ENCODE peak calls at places on chromosomes 5 and 9, in five cellular contexts. Z is GM23338, U is PC-3, X is prostate gland, B is aorta. G is an unnamed sample.

GRCh38 chr9:93120846-93121315 is 13.2 kb downstream of the NINJ1 start:
- DNase-seq in Z (no peak), U (no peak), X (no peak), B (peak), G (no peak)

GRCh38 chr5:119166026-119166425 is 95.1 kb downstream of the DMXL1 start:
- DNase-seq in Z (peak), U (no peak), X (no peak), B (no peak), G (no peak)

GRCh38 chr5:122959740-122960450 is 76.6 kb downstream of the PPIC start:
- DNase-seq in Z (no peak), U (no peak), X (no peak), B (no peak), G (no peak)

GRCh38 chr9:133738039-133738805 is at the start of gene SARDH:
- DNase-seq in Z (peak), U (peak), X (no peak), B (peak), G (peak)

GRCh38 chr5:114010362-114010761 is 351.5 kb upstream of the KCNN2 start:
- DNase-seq in Z (no peak), U (no peak), X (no peak), B (no peak), G (no peak)

GRCh38 chr9:86321373-86321772 is 32.8 kb downstream of the TUT7 start:
- DNase-seq in Z (no peak), U (peak), X (no peak), B (peak), G (no peak)

GRCh38 chr9:22682536-22683392 is 236.1 kb downstream of the DMRTA1 start:
- DNase-seq in Z (no peak), U (peak), X (no peak), B (no peak), G (no peak)

GRCh38 chr5:105392122-105392709 is 1829.6 kb upstream of the NUDT12 start:
- DNase-seq in Z (no peak), U (no peak), X (no peak), B (no peak), G (no peak)

GRCh38 chr5:179852993-179853547 is 5.5 kb downstream of the MRNIP start:
- DNase-seq in Z (no peak), U (no peak), X (no peak), B (no peak), G (no peak)

GRCh38 chr9:109745335-109746283 is 34.4 kb upstream of the PALM2AKAP2 start:
- DNase-seq in Z (peak), U (peak), X (peak), B (peak), G (peak)

GRCh38 chr9:75185585-75186170 is 97.4 kb downstream of the OSTF1 start:
- DNase-seq in Z (peak), U (peak), X (peak), B (no peak), G (peak)

GRCh38 chr5:17290620-17290974 is 73.2 kb downstream of the BASP1 start:
- DNase-seq in Z (no peak), U (no peak), X (no peak), B (no peak), G (no peak)

GRCh38 chr5:106827061-106827460 is 843.7 kb downstream of the EFNA5 start:
- DNase-seq in Z (no peak), U (no peak), X (no peak), B (no peak), G (no peak)

GRCh38 chr5:149345892-149346222 is 558 bp downstream of the GRPEL2 start:
- DNase-seq in Z (peak), U (peak), X (no peak), B (no peak), G (no peak)

GRCh38 chr5:14685757-14686156 is 21.2 kb downstream of the OTULIN start:
- DNase-seq in Z (peak), U (peak), X (peak), B (no peak), G (peak)

GRCh38 chr9:124779368-124780059 is 2.6 kb downstream of the OLFML2A start:
- DNase-seq in Z (peak), U (peak), X (no peak), B (peak), G (peak)

GRCh38 chr5:51651476-51651875 is 268.2 kb downstream of the ISL1 start:
- DNase-seq in Z (no peak), U (peak), X (peak), B (no peak), G (no peak)

GRCh38 chr9:72579880-72580570 is 58.6 kb downstream of the TMC1 start:
- DNase-seq in Z (no peak), U (peak), X (no peak), B (no peak), G (no peak)

GRCh38 chr9:90815183-90815943 is 13.7 kb downstream of the SYK start:
- DNase-seq in Z (no peak), U (no peak), X (no peak), B (no peak), G (no peak)

GRCh38 chr9:112780637-112781036 is 30.1 kb downstream of the SNX30 start:
- DNase-seq in Z (no peak), U (no peak), X (no peak), B (no peak), G (no peak)

GRCh38 chr9:7137040-7137439 is 379.3 kb downstream of the KDM4C start:
- DNase-seq in Z (no peak), U (no peak), X (no peak), B (no peak), G (no peak)

GRCh38 chr9:109382182-109382581 is 61.3 kb upstream of the EPB41L4B start:
- DNase-seq in Z (no peak), U (no peak), X (no peak), B (no peak), G (no peak)

GRCh38 chr5:83031391-83031790 is 45.8 kb downstream of the TMEM167A start:
- DNase-seq in Z (no peak), U (no peak), X (no peak), B (no peak), G (no peak)

GRCh38 chr5:93915142-93915553 is 173.7 kb upstream of the POU5F2 start:
- DNase-seq in Z (peak), U (peak), X (no peak), B (no peak), G (no peak)

GRCh38 chr9:137382728-137383452 is 40.1 kb downstream of the EXD3 start:
- DNase-seq in Z (peak), U (no peak), X (no peak), B (peak), G (peak)

GRCh38 chr9:134410078-134410834 is 84.0 kb downstream of the RXRA start:
- DNase-seq in Z (no peak), U (no peak), X (no peak), B (no peak), G (no peak)

GRCh38 chr5:32475338-32476097 is 31.0 kb upstream of the ZFR start:
- DNase-seq in Z (peak), U (no peak), X (no peak), B (no peak), G (no peak)

GRCh38 chr9:133256686-133257091 is 18.3 kb downstream of the ABO start:
- DNase-seq in Z (no peak), U (no peak), X (no peak), B (peak), G (no peak)

GRCh38 chr9:133121200-133122166 is at the start of gene RALGDS:
- DNase-seq in Z (peak), U (peak), X (peak), B (peak), G (peak)

GRCh38 chr5:71836084-71836483 is 117.0 kb downstream of the CARTPT start:
- DNase-seq in Z (no peak), U (peak), X (no peak), B (no peak), G (no peak)

GRCh38 chr9:76980566-76980965 is 38.9 kb upstream of the FOXB2 start:
- DNase-seq in Z (no peak), U (no peak), X (no peak), B (no peak), G (no peak)

DNA sequence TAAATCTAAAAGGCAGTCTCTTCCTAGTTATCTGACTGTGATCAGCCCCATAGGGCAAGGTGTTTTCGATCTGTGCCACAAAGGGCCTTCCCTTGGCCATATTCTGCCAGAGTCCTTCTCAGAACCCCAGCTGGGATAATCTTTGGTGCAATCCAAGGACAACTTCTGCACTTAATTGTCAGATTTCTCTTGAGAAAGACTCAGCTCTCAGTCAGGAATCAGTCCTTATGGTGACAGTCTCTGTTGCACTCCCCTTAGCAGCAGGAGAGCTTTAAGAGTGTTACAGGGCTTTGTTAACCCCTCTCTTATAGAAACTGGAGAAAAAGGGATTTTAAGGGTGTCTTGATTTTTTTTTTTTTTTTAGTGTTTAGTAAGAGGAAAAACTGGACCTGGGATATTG is 15.4 kb upstream of the RFX3 start:
- DNase-seq in Z (no peak), U (no peak), X (no peak), B (no peak), G (no peak)
- H3K27ac ChIP-seq in Z (no peak), U (no peak), X (no peak), B (no peak), G (no peak)

DNA sequence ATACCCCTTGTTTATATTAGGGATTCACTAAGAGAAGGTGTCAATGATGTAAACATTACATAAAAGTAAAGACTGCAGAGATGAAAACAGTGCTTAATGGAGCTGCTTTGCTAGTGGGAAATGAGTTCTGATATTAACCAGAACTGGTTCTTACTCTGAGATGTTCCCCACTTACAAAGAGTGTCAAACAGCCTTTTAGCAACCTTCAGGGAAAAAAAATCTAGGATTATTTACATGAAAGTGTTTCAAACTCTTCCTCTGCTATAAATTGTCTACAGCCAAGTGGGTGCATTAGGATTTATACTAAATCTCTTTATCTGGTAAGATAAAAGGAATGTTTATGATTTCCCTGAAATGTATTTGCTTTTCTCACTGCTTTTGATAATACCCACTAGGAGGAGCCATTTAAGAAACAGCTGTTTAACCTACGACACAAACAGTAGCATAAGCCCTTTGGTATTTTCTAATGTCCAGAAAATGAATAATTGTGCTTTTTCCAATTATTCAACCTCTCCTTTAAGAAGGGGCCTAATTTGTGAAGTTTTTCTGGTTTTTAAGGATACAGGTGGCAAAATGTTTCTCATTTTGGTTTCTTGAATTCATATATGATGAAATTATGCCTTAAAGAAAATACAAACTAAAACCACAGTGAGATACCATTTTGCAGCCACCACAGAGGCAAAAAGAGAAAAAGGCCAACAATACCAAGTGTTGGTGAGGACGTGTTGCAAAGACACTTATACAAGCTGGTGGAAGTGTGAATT is 186.3 kb downstream of the TLE4 start:
- DNase-seq in Z (peak), U (peak), X (no peak), B (no peak), G (no peak)
- H3K27ac ChIP-seq in Z (no peak), U (no peak), X (no peak), B (no peak), G (no peak)

GRCh38 chr5:132754111-132754510 is 6.9 kb downstream of the CCNI2 start:
- DNase-seq in Z (no peak), U (no peak), X (no peak), B (no peak), G (peak)
- H3K27ac ChIP-seq in Z (no peak), U (no peak), X (no peak), B (no peak), G (no peak)

DNA sequence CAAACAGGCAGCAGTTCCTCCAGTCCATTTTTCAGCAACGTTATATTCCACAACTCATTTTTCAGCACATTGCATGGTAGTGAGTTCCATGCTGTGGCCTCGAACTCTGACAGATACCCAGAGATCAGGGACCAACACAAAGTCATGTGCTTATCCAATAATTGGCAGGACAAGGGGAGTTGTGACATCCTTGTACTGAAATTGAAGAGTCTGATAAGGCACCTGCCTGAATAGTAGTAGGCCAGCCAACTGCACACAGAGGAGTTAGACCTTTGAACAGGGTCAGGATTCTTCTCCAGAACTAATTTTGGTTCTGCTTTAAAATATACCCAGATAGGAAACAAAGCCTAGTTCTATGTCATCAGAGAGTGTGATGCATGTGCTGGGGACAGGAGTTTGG is 46.7 kb downstream of the GRAMD2B start:
- DNase-seq in Z (no peak), U (no peak), X (no peak), B (no peak), G (no peak)
- H3K27ac ChIP-seq in Z (no peak), U (no peak), X (no peak), B (no peak), G (no peak)

DNA sequence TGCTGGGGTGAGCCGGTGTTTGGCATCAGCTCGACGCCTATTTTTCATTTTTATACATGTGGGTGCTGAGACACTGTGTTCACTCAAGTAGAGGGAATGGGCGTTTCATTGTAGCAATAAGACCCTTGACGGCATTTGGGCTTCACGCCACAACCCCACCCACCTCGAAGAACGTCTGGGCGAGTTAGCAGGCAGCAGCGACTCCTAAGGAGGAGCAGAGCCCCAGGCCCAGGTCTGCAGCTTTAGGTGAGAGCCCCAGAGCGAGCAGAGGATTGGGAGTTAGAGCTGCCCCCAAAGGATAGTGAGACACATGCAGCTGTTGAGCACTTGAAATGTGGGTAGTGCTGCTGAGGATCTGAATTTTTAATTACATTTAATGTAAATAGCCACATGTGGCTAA is 1.6 kb upstream of the ZFP62 start:
- DNase-seq in Z (peak), U (no peak), X (no peak), B (no peak), G (peak)
- H3K27ac ChIP-seq in Z (no peak), U (no peak), X (no peak), B (no peak), G (no peak)